ENCODE peak calls at places on chromosomes 16 and 17, in nine cellular contexts. H is lower lobe of right lung; V is thyroid gland; R is kidney; B is psoas muscle; J is body of pancreas; C is cardiac muscle cell; F is HL-60; Z is CD8-positive, alpha-beta T cell. S is an unnamed sample.

GRCh38 chr16:16019488-16019887 is 70.1 kb downstream of the ABCC1 start:
- DNase-seq in H (no peak), V (no peak), R (peak), B (no peak), J (no peak), C (no peak), F (no peak), Z (no peak), S (no peak)

GRCh38 chr16:2426941-2427361 is 2.3 kb upstream of the CCNF start:
- DNase-seq in H (peak), V (peak), R (no peak), B (no peak), J (no peak), C (no peak), F (no peak), Z (no peak), S (no peak)

GRCh38 chr17:3965123-3965800 is 1.0 kb upstream of the ATP2A3 start:
- DNase-seq in H (peak), V (peak), R (peak), B (no peak), J (peak), C (peak), F (peak), Z (peak), S (peak)

GRCh38 chr17:61235821-61236197 is 163.8 kb upstream of the TBX2 start:
- DNase-seq in H (no peak), V (peak), R (no peak), B (no peak), J (no peak), C (peak), F (no peak), Z (no peak), S (no peak)

GRCh38 chr16:22323998-22324786 is 27.0 kb downstream of the POLR3E start:
- DNase-seq in H (no peak), V (no peak), R (no peak), B (no peak), J (no peak), C (no peak), F (no peak), Z (no peak), S (no peak)

GRCh38 chr16:73173396-73173795 is 125.5 kb upstream of the ZFHX3 start:
- DNase-seq in H (no peak), V (no peak), R (no peak), B (no peak), J (no peak), C (no peak), F (no peak), Z (no peak), S (peak)

GRCh38 chr16:51697454-51697853 is 546.4 kb upstream of the SALL1 start:
- DNase-seq in H (no peak), V (no peak), R (no peak), B (no peak), J (no peak), C (no peak), F (no peak), Z (no peak), S (no peak)

GRCh38 chr17:65064452-65065019 is 8.0 kb upstream of the GNA13 start:
- DNase-seq in H (no peak), V (no peak), R (no peak), B (no peak), J (no peak), C (no peak), F (no peak), Z (no peak), S (no peak)

GRCh38 chr17:58084317-58084981 is 1.2 kb downstream of the DYNLL2 start:
- DNase-seq in H (peak), V (peak), R (no peak), B (peak), J (peak), C (peak), F (no peak), Z (peak), S (no peak)

GRCh38 chr17:17256316-17256715 is 19.3 kb upstream of the FLCN start:
- DNase-seq in H (no peak), V (no peak), R (no peak), B (no peak), J (no peak), C (no peak), F (no peak), Z (no peak), S (no peak)

GRCh38 chr17:73533801-73534574 is 110.3 kb downstream of the SDK2 start:
- DNase-seq in H (no peak), V (no peak), R (no peak), B (no peak), J (no peak), C (no peak), F (no peak), Z (no peak), S (no peak)

GRCh38 chr17:46059457-46059856 is 60.4 kb downstream of the STH start:
- DNase-seq in H (no peak), V (peak), R (no peak), B (no peak), J (no peak), C (no peak), F (no peak), Z (no peak), S (no peak)

GRCh38 chr17:46064460-46064859 is 65.4 kb downstream of the STH start:
- DNase-seq in H (no peak), V (no peak), R (no peak), B (no peak), J (no peak), C (no peak), F (no peak), Z (no peak), S (no peak)

GRCh38 chr17:46063239-46063638 is 64.2 kb downstream of the STH start:
- DNase-seq in H (no peak), V (no peak), R (no peak), B (no peak), J (no peak), C (no peak), F (no peak), Z (no peak), S (no peak)

GRCh38 chr17:46060461-46060860 is 61.4 kb downstream of the STH start:
- DNase-seq in H (no peak), V (no peak), R (no peak), B (no peak), J (no peak), C (no peak), F (no peak), Z (no peak), S (no peak)

GRCh38 chr17:46061435-46061834 is 62.4 kb downstream of the STH start:
- DNase-seq in H (no peak), V (no peak), R (no peak), B (no peak), J (no peak), C (no peak), F (no peak), Z (no peak), S (no peak)
- TF ChIP-seq CTCF in H (peak), V (no peak), R (no peak), B (peak), J (peak), C (peak), F (no peak), Z (peak), S (peak)

DNA sequence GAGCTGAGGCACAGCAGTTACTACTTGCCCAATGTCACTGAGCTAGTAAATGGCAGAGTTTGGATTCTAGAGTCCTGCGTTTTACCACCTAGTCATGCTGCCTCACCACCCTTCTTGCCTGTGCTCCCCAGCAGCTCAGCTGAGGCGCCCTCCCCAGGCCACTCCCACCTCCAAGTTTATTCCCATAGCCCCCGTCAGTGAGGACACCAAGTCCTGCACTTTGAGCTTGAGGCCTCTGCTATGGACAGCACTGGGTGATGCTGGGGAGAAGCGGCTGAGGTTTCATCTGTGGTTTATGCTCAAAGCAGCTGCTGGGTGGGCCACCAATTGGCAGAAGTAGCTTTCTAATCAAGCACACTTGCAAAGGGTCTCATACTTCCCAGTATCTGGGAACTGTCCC is 36.7 kb downstream of the TMEM238L start:
- DNase-seq in H (no peak), V (no peak), R (no peak), B (no peak), J (no peak), C (no peak), F (no peak), Z (no peak), S (no peak)
- TF ChIP-seq CTCF in H (no peak), V (no peak), R (no peak), B (no peak), J (no peak), C (no peak), F (no peak), Z (no peak), S (no peak)

DNA sequence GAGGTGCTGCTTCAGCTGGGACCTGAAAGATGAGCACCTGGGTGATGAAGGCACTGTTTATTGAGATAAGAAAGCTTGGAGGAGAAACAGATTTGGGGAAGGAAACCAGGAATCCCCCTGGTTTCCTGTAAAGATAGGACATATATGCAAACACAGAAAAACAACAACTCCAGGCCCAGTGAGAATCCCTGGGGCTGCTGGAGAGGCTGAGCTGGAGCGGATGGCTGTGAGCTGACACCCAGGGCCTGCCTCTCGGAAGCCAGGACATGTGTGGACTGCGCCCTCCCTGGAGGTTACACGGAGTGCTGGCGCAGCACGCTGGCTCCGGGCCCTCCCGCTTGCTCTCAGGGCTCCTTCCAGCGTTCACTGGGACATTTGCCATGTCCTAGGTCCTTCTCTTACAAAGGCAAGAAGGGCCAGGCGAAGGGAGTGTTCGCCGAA is 57.5 kb downstream of the CYB5B start:
- DNase-seq in H (peak), V (peak), R (peak), B (peak), J (peak), C (no peak), F (no peak), Z (no peak), S (no peak)
- TF ChIP-seq CTCF in H (peak), V (no peak), R (no peak), B (peak), J (no peak), C (peak), F (no peak), Z (no peak), S (no peak)

DNA sequence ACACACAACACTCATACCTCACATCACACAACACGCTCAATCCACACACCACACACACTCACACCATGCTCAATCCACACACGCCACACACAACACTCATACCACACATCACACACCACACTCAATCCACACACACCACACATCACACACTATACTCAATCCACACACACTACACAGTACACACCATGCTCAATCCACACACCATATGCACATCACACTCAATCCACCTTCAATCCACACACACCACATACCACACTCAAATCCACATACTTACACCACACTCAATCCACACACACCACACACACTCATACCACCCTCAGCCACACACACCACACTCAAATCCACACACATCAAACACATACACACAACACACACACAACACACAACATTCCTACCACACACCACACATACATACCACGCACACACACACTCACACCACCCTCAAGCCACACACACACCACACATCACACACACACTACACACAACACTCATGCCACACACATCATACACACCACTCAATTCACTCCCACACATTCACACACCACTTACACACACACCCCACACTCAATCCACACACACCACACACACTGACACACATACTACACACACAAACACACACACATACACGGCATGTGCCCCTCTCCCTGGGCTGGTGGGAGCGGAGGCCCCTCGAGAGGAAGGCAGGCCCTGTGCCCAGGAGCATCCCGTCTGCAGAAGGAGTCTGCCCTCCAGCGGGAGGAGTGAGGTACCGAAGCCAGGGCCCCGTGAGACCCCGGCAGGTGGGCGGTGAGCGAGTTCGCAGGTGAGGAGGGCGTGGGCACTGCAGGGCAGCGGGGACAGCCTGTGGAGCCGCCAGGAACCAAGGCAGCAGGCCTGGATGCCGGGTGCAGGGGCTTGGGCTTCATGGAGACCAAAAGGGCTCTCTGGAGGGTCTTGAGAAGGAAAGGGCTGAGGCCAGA is 33.1 kb upstream of the RPTOR start:
- DNase-seq in H (no peak), V (no peak), R (no peak), B (no peak), J (no peak), C (peak), F (no peak), Z (no peak), S (peak)
- TF ChIP-seq CTCF in H (no peak), V (no peak), R (no peak), B (no peak), J (no peak), C (no peak), F (no peak), Z (no peak), S (peak)

GRCh38 chr16:58198022-58198683 is at the start of gene CSNK2A2:
- DNase-seq in H (peak), V (peak), R (peak), B (peak), J (peak), C (peak), F (peak), Z (peak), S (peak)
- TF ChIP-seq CTCF in H (peak), V (no peak), R (peak), B (peak), J (peak), C (peak), F (no peak), Z (no peak), S (no peak)

S was measured in nephron progenitor cell.